ENCODE peak calls at places on chromosomes 1 and 21, in eight cellular contexts. K is HFFc6; A is Caco-2; F is neural crest cell; T is coronary artery; D is astrocyte of the cerebellum; B is CD8-positive, alpha-beta T cell; V is astrocyte of the spinal cord. J is an unnamed sample.

GRCh38 chr1:24105368-24106160 is 6.4 kb downstream of the MYOM3 start:
- DNase-seq in V (no peak), K (no peak), F (no peak), T (no peak), B (no peak), A (no peak), D (no peak), J (no peak)

GRCh38 chr1:47703161-47703825 is 265.4 kb downstream of the FOXD2 start:
- DNase-seq in K (no peak), D (no peak), T (peak), A (no peak), V (no peak), B (no peak), F (no peak), J (no peak)

GRCh38 chr1:23509896-23510295 is 21.1 kb downstream of the E2F2 start:
- DNase-seq in D (no peak), F (no peak), A (no peak), B (no peak), K (no peak), T (no peak), V (no peak), J (no peak)

GRCh38 chr1:206538086-206538781 is 30.9 kb downstream of the RASSF5 start:
- DNase-seq in B (no peak), A (no peak), F (no peak), K (no peak), D (no peak), V (no peak), T (no peak), J (no peak)

GRCh38 chr1:17933991-17934390 is 173.6 kb upstream of the IGSF21 start:
- DNase-seq in F (no peak), D (no peak), B (no peak), A (no peak), T (no peak), K (no peak), V (no peak), J (no peak)

GRCh38 chr21:27359141-27359540 is 392.3 kb upstream of the ADAMTS5 start:
- DNase-seq in D (no peak), A (no peak), V (peak), T (no peak), K (peak), B (no peak), F (no peak), J (no peak)

GRCh38 chr1:83990734-83991133 is 8.2 kb downstream of the TTLL7 start:
- DNase-seq in D (no peak), V (no peak), A (no peak), T (no peak), F (no peak), B (no peak), K (no peak), J (no peak)

GRCh38 chr1:67590329-67590728 is 94.7 kb upstream of the GADD45A start:
- DNase-seq in V (no peak), T (no peak), D (no peak), K (peak), F (no peak), A (no peak), B (no peak), J (no peak)

GRCh38 chr1:145706282-145706681 is 886 bp downstream of the PDZK1 start:
- DNase-seq in T (no peak), D (no peak), K (peak), A (peak), B (no peak), V (no peak), F (no peak), J (no peak)

GRCh38 chr1:173148971-173149370 is 58.2 kb downstream of the TNFSF4 start:
- DNase-seq in A (no peak), K (no peak), D (no peak), T (no peak), F (no peak), B (no peak), V (no peak), J (no peak)

GRCh38 chr1:17239420-17239819 is 9.5 kb upstream of the PADI3 start:
- DNase-seq in V (peak), K (peak), T (no peak), A (peak), B (no peak), F (peak), D (peak), J (no peak)

GRCh38 chr1:1407101-1407956 is at the start of gene MRPL20:
- DNase-seq in K (peak), B (peak), V (peak), D (peak), F (peak), T (peak), A (peak), J (peak)

GRCh38 chr1:238469146-238469601 is 578.5 kb upstream of the ZP4 start:
- DNase-seq in V (peak), B (no peak), K (peak), D (peak), F (no peak), T (no peak), A (no peak), J (no peak)

GRCh38 chr1:240683576-240683975 is 71.6 kb upstream of the GREM2 start:
- DNase-seq in T (no peak), D (no peak), K (no peak), F (no peak), V (no peak), A (no peak), B (no peak), J (no peak)

GRCh38 chr1:65812065-65812464 is 19.4 kb downstream of the PDE4B start:
- DNase-seq in B (no peak), F (no peak), D (peak), K (peak), A (no peak), T (no peak), V (peak), J (peak)

GRCh38 chr1:166944186-166944967 is 31.0 kb downstream of the ILDR2 start:
- DNase-seq in V (peak), D (peak), F (no peak), K (peak), T (no peak), B (no peak), A (no peak), J (no peak)

GRCh38 chr21:42674351-42674940 is 21.0 kb downstream of the PDE9A start:
- DNase-seq in F (peak), A (no peak), T (no peak), B (no peak), V (no peak), D (no peak), K (no peak), J (no peak)

GRCh38 chr1:210236840-210237409 is 4.3 kb downstream of the SERTAD4 start:
- DNase-seq in K (no peak), V (peak), T (peak), F (no peak), B (no peak), D (peak), A (no peak), J (no peak)

GRCh38 chr1:228911225-228911624 is 175.9 kb downstream of the RHOU start:
- DNase-seq in K (no peak), B (no peak), D (no peak), F (peak), V (no peak), T (peak), A (no peak), J (no peak)

GRCh38 chr1:30919025-30919881 is 10.7 kb upstream of the SDC3 start:
- DNase-seq in A (no peak), K (peak), B (no peak), T (peak), F (no peak), V (peak), D (peak), J (peak)

DNA sequence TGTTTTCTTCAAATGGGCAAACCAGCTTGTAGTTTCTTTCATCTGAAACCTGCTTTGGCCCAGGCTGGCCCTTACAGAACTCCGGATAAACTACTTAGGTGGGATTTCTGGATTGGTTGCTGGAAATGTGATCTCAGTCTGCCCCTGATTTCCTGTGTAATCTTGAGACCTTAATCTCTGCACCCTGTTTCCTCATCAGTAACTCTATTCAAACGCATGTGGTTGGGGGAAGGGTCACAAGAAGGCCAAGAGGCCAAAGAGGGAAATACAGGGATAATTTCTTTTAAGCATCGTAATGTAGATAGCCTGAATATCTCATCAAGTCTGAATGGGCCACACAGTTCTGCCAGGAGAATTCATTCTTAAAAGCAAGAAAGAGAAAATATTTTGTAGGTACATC is 483.6 kb downstream of the LTN1 start:
- DNase-seq in K (no peak), D (no peak), B (no peak), F (no peak), A (no peak), T (no peak), V (no peak), J (no peak)
- TF ChIP-seq CTCF in K (no peak), D (no peak), B (no peak), F (no peak), A (no peak), T (no peak), V (no peak), J (no peak)

GRCh38 chr1:195608883-195609282 is 999.4 kb downstream of the KCNT2 start:
- DNase-seq in D (no peak), F (no peak), B (no peak), A (no peak), T (no peak), V (no peak), K (no peak), J (no peak)
- TF ChIP-seq CTCF in D (peak), F (peak), B (no peak), A (peak), T (no peak), V (no peak), K (peak), J (no peak)

DNA sequence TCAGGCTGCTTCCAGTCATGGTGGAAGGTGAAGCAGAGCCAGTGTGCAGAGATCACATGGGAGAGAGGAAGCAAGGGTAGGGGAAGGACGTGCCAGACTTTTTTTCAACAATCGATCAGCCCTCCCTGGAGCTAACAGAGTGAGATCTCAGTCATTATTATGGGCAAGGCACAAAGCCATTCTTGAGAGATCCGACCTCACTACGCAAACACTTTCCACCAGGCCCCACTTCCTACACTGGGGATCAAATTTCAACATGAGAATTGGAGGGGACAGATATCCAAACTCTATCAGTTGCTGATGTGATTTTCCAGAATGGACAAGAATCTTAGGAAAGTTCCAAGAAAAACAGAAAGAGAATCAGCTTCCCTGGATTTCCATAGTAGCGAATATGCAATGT is 60.5 kb downstream of the BACE2 start:
- DNase-seq in V (no peak), D (no peak), K (no peak), B (no peak), A (no peak), T (no peak), F (no peak), J (no peak)
- TF ChIP-seq CTCF in V (no peak), D (no peak), K (no peak), B (no peak), A (no peak), T (no peak), F (no peak), J (no peak)

DNA sequence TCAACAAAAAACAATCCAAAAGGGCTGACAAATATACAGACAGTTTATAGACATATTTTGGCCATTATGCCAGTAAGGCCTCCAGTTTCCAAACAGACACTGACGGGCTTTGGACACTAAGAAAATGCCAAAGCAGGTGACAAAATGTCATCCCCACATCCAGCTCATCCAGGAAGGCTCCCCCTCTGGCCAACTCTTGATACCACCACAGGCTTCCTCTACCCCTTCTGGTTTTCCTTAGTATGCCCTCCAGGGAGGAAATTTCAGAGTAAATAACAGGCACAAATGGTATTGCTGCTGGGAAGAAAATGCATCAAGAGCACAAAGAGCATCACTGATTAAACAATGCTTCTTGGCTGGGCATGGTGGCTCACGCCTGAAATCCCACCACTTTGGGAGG is 225.3 kb downstream of the VAV3 start:
- DNase-seq in B (no peak), D (no peak), V (no peak), A (no peak), K (no peak), F (no peak), T (no peak), J (no peak)
- TF ChIP-seq CTCF in B (no peak), D (no peak), V (no peak), A (no peak), K (no peak), F (peak), T (no peak), J (no peak)

GRCh38 chr1:93815738-93816110 is 63.3 kb downstream of the DNTTIP2 start:
- DNase-seq in T (no peak), B (no peak), A (no peak), D (no peak), K (no peak), F (no peak), V (no peak), J (no peak)

GRCh38 chr1:93811646-93812045 is 67.4 kb downstream of the DNTTIP2 start:
- DNase-seq in K (peak), T (no peak), F (no peak), D (no peak), A (no peak), B (no peak), V (no peak), J (no peak)

GRCh38 chr1:93813076-93813475 is 65.9 kb downstream of the DNTTIP2 start:
- DNase-seq in B (no peak), K (no peak), T (no peak), F (no peak), D (no peak), V (no peak), A (peak), J (no peak)

GRCh38 chr1:93814795-93815737 is 63.9 kb downstream of the DNTTIP2 start:
- DNase-seq in B (no peak), A (no peak), F (no peak), V (peak), D (peak), K (no peak), T (no peak), J (no peak)

DNA sequence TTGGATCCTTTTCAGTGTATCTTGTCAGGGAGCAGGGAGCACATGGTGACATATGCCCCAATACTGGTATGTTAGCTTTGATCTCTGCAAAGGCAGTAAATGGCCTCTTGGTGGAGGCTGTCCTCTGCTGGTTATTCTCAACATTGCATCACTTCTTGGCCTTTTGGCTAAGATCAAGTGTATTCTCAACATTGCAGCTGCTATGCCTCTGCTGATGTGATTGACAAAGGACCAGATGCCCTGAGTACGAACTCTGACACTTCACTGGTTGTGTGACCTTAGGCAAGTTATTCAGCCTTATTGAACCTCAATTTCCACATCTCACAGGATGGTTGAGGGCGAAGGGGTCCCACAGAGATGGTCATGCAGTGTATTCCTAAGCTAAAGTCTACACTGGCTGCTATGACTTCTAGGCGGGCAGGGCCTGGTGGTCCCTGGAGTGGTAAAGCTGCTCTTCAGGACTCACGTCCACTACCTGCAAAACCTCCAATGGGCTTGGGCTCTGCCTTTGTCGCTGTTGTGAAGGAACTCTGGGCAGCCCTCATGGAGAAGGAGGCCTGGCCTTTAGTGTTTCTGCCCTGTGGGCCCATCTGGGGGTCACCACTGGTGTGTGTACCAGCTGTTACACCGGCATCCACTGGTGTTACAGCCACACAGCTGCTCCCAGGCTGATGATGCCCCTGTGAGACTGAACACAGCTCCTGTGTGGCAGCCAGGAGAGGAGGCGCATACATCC is 64.8 kb downstream of the DNTTIP2 start:
- DNase-seq in T (no peak), V (peak), K (peak), A (peak), F (peak), B (peak), D (peak), J (no peak)
- TF ChIP-seq CTCF in T (peak), V (peak), K (peak), A (peak), F (peak), B (peak), D (peak), J (peak)

DNA sequence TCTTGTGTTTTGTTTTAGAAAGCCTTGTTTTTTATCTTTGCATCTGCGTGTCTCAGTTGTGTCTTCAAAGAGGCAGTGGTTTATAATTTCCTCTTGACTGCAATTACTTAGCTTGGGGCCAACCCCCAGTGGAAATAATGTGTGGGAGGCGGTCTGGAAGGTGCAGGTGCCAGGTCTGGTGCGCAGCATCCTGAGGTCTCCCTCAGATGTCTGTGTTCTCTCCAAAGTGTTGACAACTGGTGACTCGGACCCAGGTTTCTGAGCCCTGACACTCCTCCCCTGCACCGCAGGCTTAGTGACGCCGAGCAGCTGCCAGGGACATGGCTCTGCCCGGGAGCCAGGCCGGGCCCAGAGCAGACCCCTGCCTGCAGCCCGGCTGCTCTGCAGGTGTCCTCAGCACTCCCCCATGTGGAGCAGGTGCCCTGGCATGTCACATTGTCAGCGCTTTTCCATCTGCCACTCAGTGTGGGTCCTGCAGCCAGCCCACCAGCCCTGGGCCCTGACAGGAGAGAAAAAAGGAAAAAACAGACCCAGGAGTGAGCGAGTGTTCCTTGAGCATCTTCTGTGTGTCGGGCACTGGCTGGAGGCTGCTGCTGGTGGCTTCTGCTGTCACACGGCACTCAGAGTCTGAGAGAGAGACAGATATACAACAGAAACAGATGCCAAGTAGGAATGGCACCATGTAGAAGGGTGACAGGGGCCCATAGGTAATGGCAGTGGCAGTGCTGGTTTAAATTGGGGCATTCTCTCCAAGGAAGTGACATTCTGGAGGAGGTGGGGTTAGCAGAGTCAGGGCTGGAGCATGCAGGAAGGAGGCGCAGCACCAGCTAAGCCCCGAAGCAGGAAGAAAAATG is 24.8 kb upstream of the SELENON start:
- DNase-seq in D (no peak), B (peak), T (no peak), F (no peak), K (no peak), V (no peak), A (no peak), J (no peak)
- TF ChIP-seq CTCF in D (no peak), B (no peak), T (no peak), F (no peak), K (no peak), V (no peak), A (no peak), J (no peak)

DNA sequence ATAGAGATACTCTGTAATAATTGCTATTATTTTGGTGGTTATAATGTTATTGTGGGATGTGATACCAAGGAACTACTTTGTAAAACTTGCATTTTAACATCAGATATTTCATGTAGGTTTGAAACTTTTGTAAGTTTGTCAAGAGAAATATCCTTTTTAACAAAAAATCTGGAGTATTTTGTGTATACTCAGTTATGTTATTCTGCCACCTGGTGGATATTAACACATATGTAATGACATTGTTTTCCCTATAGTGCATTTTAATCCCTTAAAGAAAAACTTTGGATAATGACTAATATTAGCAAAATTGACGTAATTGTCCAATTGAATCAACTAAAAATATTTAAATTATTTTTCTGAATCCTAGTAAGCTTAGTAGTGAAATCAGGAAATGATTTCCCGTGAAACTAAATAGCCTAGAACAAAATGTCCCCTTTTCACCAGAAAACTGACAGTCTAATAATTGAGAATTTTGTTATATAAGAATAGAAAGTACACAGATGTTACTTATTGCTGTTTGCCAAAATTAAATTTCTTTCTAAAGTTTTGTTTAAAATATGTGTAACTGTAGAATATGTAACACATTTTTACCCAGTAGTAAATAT is 39.6 kb downstream of the KCTD3 start:
- DNase-seq in F (no peak), T (no peak), A (no peak), K (peak), B (no peak), V (peak), D (no peak), J (no peak)
- TF ChIP-seq CTCF in F (peak), T (peak), A (no peak), K (peak), B (no peak), V (peak), D (no peak), J (peak)